ENCODE peak calls at places on chromosome 16, in four cellular contexts. E, P, A and T are unnamed samples.

GRCh38 chr16:85857406-85857805 is 41.6 kb upstream of the IRF8 start:
- DNase-seq in E (no peak), P (no peak), A (no peak), T (no peak)

GRCh38 chr16:15639061-15639568 is 3.8 kb downstream of the MARF1 start:
- DNase-seq in A (no peak), E (no peak), P (no peak), T (no peak)

GRCh38 chr16:20114356-20114755 is 40.7 kb upstream of the GPR139 start:
- DNase-seq in A (no peak), E (no peak), P (peak), T (no peak)

GRCh38 chr16:3654249-3654991 is at the start of gene DNASE1:
- DNase-seq in P (peak), E (peak), A (peak), T (peak)

GRCh38 chr16:72819345-72819744 is 228.6 kb downstream of the ZFHX3 start:
- DNase-seq in E (no peak), P (no peak), A (no peak), T (peak)

GRCh38 chr16:35201151-35201550 is 1741.7 kb downstream of the TP53TG3F start:
- DNase-seq in E (no peak), P (no peak), A (no peak), T (no peak)

GRCh38 chr16:81678326-81679095 is 100.6 kb upstream of the PLCG2 start:
- DNase-seq in E (no peak), P (no peak), A (no peak), T (no peak)

GRCh38 chr16:89510526-89510925 is 2.3 kb downstream of the SPG7 start:
- DNase-seq in A (no peak), E (no peak), P (no peak), T (no peak)

GRCh38 chr16:85781685-85782370 is 17.5 kb downstream of the EMC8 start:
- DNase-seq in E (no peak), P (no peak), A (peak), T (peak)

GRCh38 chr16:84448444-84448843 is 56.0 kb downstream of the MEAK7 start:
- DNase-seq in P (no peak), A (no peak), E (no peak), T (no peak)

GRCh38 chr16:14490281-14490680 is 139.8 kb downstream of the PARN start:
- DNase-seq in A (no peak), P (no peak), E (peak), T (no peak)

GRCh38 chr16:81624718-81625543 is 154.2 kb upstream of the PLCG2 start:
- DNase-seq in P (no peak), E (peak), A (peak), T (no peak)

GRCh38 chr16:914453-914852 is 56.3 kb downstream of the LMF1 start:
- DNase-seq in E (no peak), P (peak), A (peak), T (peak)

GRCh38 chr16:1532081-1532760 is 1.2 kb upstream of the TMEM204 start:
- DNase-seq in A (no peak), E (no peak), P (no peak), T (no peak)

GRCh38 chr16:66359012-66359411 is 7.5 kb upstream of the CDH5 start:
- DNase-seq in A (no peak), E (no peak), P (peak), T (peak)

GRCh38 chr16:21638573-21638975 is 13.8 kb downstream of the IGSF6 start:
- DNase-seq in P (no peak), A (peak), E (no peak), T (peak)

GRCh38 chr16:67277999-67278772 is 1.1 kb upstream of the PLEKHG4 start:
- DNase-seq in E (no peak), A (peak), P (no peak), T (peak)

GRCh38 chr16:87076950-87077749 is 240.0 kb downstream of the C16orf95 start:
- DNase-seq in P (peak), A (peak), E (peak), T (peak)

DNA sequence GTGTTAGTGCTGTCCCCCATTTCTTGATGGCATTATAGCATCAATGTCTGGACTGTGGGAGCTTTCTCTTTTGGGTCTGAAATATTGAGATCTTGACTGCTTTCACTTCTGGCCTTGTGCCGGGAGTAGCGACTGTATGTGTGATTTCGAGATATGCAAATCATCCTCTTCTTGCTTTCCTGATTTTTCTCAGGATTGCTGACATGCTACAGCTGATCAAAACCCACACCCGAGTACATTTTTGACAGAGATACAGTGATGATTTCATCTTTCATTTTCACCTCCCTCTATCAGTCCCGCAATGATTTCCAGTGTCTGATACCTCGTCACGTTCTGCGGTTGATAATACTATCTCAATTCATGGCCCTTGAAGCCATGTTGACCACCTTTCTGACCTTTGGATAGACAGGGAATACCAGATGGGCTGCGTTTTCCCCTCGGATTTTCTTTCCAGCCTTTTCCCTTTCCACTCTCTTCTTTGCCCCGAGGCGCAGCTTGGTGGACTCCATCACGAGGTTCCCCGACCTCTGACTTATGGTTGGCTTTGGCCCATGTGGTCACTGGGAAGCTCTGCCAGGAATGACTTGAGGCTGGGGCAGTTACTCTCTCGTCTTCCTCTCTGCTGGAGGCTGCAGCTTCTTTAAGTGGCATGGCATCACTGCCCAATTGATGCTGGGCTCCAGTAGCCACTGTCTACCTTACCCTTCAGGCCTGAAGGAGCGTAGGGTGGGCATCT is 184.4 kb downstream of the SNX29 start:
- DNase-seq in A (no peak), P (no peak), E (no peak), T (no peak)
- TF ChIP-seq MAZ in A (no peak), P (no peak), E (no peak), T (no peak)

GRCh38 chr16:78235168-78235800 is 135.8 kb downstream of the WWOX start:
- DNase-seq in P (peak), A (peak), E (peak), T (peak)
- TF ChIP-seq MAZ in P (no peak), A (no peak), E (no peak), T (no peak)

GRCh38 chr16:10355589-10355988 is 30.3 kb upstream of the ATF7IP2 start:
- DNase-seq in E (no peak), P (no peak), A (no peak), T (no peak)

GRCh38 chr16:10345629-10346028 is 40.2 kb upstream of the ATF7IP2 start:
- DNase-seq in P (no peak), E (no peak), A (no peak), T (no peak)

GRCh38 chr16:10352262-10352661 is 33.6 kb upstream of the ATF7IP2 start:
- DNase-seq in P (no peak), E (no peak), A (no peak), T (no peak)

DNA sequence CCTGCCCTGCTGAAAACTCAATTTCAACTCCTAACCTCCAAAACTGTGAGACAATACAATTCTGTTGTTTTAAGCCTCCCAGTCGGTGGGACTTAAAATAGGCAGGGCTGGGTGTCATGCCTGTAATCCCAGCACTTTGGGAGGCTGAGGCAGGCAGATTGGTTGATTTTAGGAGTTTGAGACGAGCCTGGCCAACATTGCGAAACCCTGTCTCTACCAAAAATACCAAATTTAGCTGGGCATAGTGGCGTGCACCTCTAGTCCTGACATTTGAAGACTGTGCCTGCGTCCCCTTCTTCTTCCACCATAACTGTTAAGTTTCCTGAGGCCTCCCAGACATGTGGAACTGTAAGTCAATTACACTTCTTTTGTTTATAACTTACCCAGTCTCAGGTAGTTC is 36.0 kb upstream of the ATF7IP2 start:
- DNase-seq in E (no peak), A (no peak), P (no peak), T (no peak)
- TF ChIP-seq MAZ in E (no peak), A (no peak), P (no peak), T (no peak)

DNA sequence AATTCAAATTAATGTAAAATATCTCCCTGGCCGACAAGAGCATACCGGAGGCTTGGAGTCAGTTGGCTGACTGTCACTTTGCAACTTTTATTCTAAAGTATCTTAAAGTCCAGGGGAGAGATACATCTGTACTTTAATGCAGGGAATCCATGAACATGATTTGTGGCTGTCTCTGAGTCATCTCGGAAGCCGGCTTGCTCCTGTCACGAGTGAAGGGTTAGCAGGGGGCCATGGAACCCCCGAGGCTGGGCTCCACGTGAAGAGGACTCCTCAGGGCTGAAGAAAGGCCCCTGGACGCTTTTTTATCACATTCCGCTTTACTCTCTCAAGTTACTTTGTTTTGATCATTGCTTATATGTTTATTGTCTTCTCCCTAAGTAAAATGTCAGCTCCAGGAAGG is 13.2 kb downstream of the TVP23A start:
- DNase-seq in P (no peak), A (no peak), E (no peak), T (no peak)
- TF ChIP-seq MAZ in P (no peak), A (no peak), E (no peak), T (no peak)

GRCh38 chr16:46822270-46822669 is 8.7 kb downstream of the C16orf87 start:
- DNase-seq in A (no peak), E (no peak), P (no peak), T (peak)
- TF ChIP-seq MAZ in A (no peak), E (no peak), P (no peak), T (no peak)

DNA sequence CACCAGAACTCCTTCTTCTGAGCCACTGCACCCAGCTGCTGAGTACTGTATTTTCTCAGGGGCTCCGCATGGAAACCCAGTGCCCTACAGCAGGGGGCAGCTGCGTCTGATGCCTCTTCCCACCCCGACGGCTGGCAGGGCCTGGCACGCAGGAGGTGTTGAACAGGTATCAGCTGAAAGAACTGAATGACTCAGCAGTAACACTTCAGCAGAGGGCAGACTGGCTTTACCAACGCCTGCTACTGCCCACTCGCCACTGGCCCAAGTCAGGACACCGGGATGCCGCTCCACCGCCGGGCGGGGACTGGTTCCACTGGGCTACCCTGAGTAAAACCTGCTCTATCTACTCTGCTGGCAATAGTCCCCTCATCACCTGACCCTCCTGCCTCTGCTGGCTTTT is 100.3 kb upstream of the FA2H start:
- DNase-seq in E (no peak), P (no peak), A (no peak), T (no peak)
- TF ChIP-seq MAZ in E (no peak), P (no peak), A (no peak), T (no peak)

GRCh38 chr16:68421076-68421475 is 27.2 kb downstream of the SMPD3 start:
- DNase-seq in A (no peak), E (no peak), P (no peak), T (no peak)
- TF ChIP-seq MAZ in A (no peak), E (no peak), P (no peak), T (no peak)

DNA sequence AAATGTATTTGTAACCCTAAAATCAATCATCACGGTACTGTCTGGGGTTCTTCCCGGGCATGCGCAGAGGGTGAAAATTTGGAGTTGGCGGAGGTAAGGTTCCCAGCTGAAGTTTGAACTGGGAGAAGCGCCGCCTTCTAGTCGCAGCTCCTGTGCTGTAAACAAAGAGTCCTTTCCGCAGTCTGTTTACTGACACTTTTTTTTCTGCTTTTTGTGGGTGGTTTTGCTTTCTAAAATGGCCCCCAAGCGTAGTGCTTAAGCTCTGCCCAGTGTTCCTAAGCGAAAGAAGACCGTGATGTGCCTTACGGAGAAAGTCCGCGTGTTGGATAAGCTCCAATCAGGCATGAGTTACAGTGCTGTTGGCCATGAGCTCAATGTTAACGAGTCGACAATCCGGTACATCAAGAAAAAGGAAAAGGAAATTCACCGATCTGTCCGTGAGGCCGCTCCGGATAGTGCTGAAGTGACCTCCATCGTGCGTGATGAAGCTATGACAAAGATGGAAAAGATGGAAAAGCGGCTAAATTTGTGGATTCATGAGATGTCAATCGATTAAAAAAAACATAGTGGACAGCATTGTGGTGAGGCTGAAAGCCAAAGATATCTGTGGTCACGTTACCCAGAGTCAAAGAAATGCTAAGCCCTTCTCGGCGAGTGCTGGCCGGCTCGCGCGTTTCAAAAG is 570 bp upstream of the CFDP1 start:
- DNase-seq in P (peak), A (peak), E (peak), T (peak)
- TF ChIP-seq MAZ in P (no peak), A (no peak), E (no peak), T (no peak)

GRCh38 chr16:27859020-27859419 is 204.5 kb downstream of the GSG1L start:
- DNase-seq in E (peak), A (peak), P (peak), T (no peak)
- TF ChIP-seq MAZ in E (no peak), A (no peak), P (no peak), T (no peak)

DNA sequence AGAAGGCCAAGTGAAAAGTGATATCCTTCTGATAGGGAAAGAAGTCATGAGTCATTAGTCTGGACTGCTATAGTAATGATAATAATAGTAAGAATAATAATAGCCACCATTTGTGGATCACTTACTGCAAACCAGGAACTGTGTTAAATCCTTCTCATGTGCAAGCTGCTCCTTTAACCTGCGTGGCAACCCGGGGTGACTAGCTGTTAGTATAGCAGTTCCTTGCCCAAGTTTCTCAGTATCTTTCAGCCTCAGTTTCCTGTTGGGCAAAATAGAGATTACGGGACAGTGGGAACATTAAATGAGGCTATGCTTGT is 129.5 kb downstream of the CDH13 start:
- DNase-seq in P (no peak), E (no peak), A (no peak), T (peak)
- TF ChIP-seq MAZ in P (no peak), E (no peak), A (no peak), T (no peak)